ENCODE peak calls at places on chromosomes 6 and 20, in seven cellular contexts. G, O, W, N, B, I and U are unnamed samples.

GRCh38 chr6:148747145-148747492 is 289 bp downstream of the UST start:
- DNase-seq in G (no peak), O (no peak), W (peak), N (no peak), B (no peak), I (peak), U (peak)

GRCh38 chr6:29624520-29624961 is 8.4 kb downstream of the GABBR1 start:
- DNase-seq in G (no peak), O (peak), W (no peak), N (no peak), B (no peak), I (no peak), U (no peak)

GRCh38 chr6:14722001-14722567 is 523.8 kb upstream of the JARID2 start:
- DNase-seq in G (no peak), O (no peak), W (no peak), N (no peak), B (no peak), I (no peak), U (no peak)

GRCh38 chr20:59820204-59821041 is 113.0 kb downstream of the SYCP2 start:
- DNase-seq in G (no peak), O (peak), W (no peak), N (no peak), B (no peak), I (peak), U (no peak)

GRCh38 chr6:44800171-44800671 is 412.7 kb downstream of the CDC5L start:
- DNase-seq in G (no peak), O (no peak), W (peak), N (no peak), B (peak), I (no peak), U (no peak)

GRCh38 chr6:156781882-156782631 is 4.9 kb downstream of the ARID1B start:
- DNase-seq in G (no peak), O (no peak), W (peak), N (no peak), B (no peak), I (peak), U (no peak)

GRCh38 chr20:18628330-18628941 is 40.6 kb downstream of the DTD1 start:
- DNase-seq in G (no peak), O (peak), W (no peak), N (no peak), B (no peak), I (peak), U (no peak)

GRCh38 chr6:11391934-11392777 is 145.4 kb upstream of the TMEM170B start:
- DNase-seq in G (no peak), O (no peak), W (no peak), N (no peak), B (no peak), I (no peak), U (no peak)

GRCh38 chr6:106613590-106613989 is 15.7 kb downstream of the RTN4IP1 start:
- DNase-seq in G (no peak), O (no peak), W (no peak), N (no peak), B (no peak), I (no peak), U (no peak)

GRCh38 chr20:61699184-61700066 is 366.3 kb downstream of the TAF4 start:
- DNase-seq in G (no peak), O (no peak), W (no peak), N (peak), B (peak), I (no peak), U (no peak)

GRCh38 chr6:98944168-98944567 is 3.6 kb downstream of the FBXL4 start:
- DNase-seq in G (no peak), O (no peak), W (no peak), N (no peak), B (no peak), I (no peak), U (no peak)

GRCh38 chr6:35376282-35376681 is 33.9 kb downstream of the PPARD start:
- DNase-seq in G (no peak), O (no peak), W (no peak), N (no peak), B (no peak), I (no peak), U (no peak)

GRCh38 chr6:166375013-166375412 is 7.7 kb downstream of the MPC1 start:
- DNase-seq in G (no peak), O (no peak), W (peak), N (no peak), B (no peak), I (no peak), U (no peak)

GRCh38 chr20:51978081-51978501 is 175.8 kb upstream of the SALL4 start:
- DNase-seq in G (peak), O (no peak), W (no peak), N (no peak), B (no peak), I (peak), U (no peak)

GRCh38 chr6:106975699-106976032 is 1.1 kb upstream of the CD24 start:
- DNase-seq in G (no peak), O (no peak), W (peak), N (no peak), B (peak), I (peak), U (no peak)

GRCh38 chr6:167652701-167653095 is 174.0 kb upstream of the AFDN start:
- DNase-seq in G (no peak), O (peak), W (no peak), N (no peak), B (no peak), I (no peak), U (no peak)

GRCh38 chr6:18328549-18328922 is 58.6 kb upstream of the RNF144B start:
- DNase-seq in G (no peak), O (no peak), W (no peak), N (no peak), B (no peak), I (no peak), U (no peak)

GRCh38 chr20:59935457-59936185 is 2.2 kb upstream of the SYCP2 start:
- DNase-seq in G (no peak), O (no peak), W (no peak), N (no peak), B (no peak), I (no peak), U (no peak)

GRCh38 chr20:1267161-1267560 is 1.1 kb downstream of the SNPH start:
- DNase-seq in G (no peak), O (no peak), W (no peak), N (no peak), B (no peak), I (no peak), U (no peak)

GRCh38 chr6:116011520-116011919 is 49.2 kb downstream of the FRK start:
- DNase-seq in G (no peak), O (no peak), W (no peak), N (no peak), B (no peak), I (peak), U (no peak)

GRCh38 chr6:87431263-87431662 is 23.5 kb downstream of the CFAP206 start:
- DNase-seq in G (no peak), O (no peak), W (peak), N (no peak), B (no peak), I (peak), U (no peak)

GRCh38 chr6:28589234-28589951 is 63.7 kb downstream of the GPX5 start:
- DNase-seq in G (peak), O (peak), W (peak), N (no peak), B (peak), I (peak), U (no peak)

GRCh38 chr6:142440603-142441293 is 138.9 kb downstream of the ADGRG6 start:
- DNase-seq in G (no peak), O (peak), W (no peak), N (no peak), B (no peak), I (no peak), U (no peak)

GRCh38 chr6:133757330-133757729 is 131.6 kb upstream of the TCF21 start:
- DNase-seq in G (no peak), O (no peak), W (peak), N (no peak), B (peak), I (no peak), U (no peak)

GRCh38 chr6:117469356-117469755 is 13.1 kb upstream of the DCBLD1 start:
- DNase-seq in G (no peak), O (no peak), W (no peak), N (no peak), B (no peak), I (no peak), U (no peak)

GRCh38 chr6:118146584-118146983 is 239.5 kb downstream of the SLC35F1 start:
- DNase-seq in G (no peak), O (no peak), W (peak), N (no peak), B (peak), I (peak), U (no peak)

GRCh38 chr20:36315545-36316351 is 9.6 kb downstream of the DLGAP4 start:
- DNase-seq in G (no peak), O (peak), W (no peak), N (no peak), B (no peak), I (no peak), U (no peak)

GRCh38 chr20:40948352-40949267 is 80.0 kb upstream of the TOP1 start:
- DNase-seq in G (no peak), O (no peak), W (peak), N (no peak), B (peak), I (no peak), U (no peak)

GRCh38 chr6:158586652-158587051 is 26.8 kb downstream of the TMEM181 start:
- DNase-seq in G (no peak), O (no peak), W (no peak), N (no peak), B (no peak), I (no peak), U (no peak)

GRCh38 chr6:12119085-12119588 is 107.0 kb downstream of the HIVEP1 start:
- DNase-seq in G (no peak), O (no peak), W (no peak), N (no peak), B (no peak), I (no peak), U (no peak)

GRCh38 chr6:22906091-22906549 is 336.8 kb downstream of the HDGFL1 start:
- DNase-seq in G (no peak), O (no peak), W (peak), N (no peak), B (peak), I (peak), U (no peak)

GRCh38 chr20:32709528-32710121 is 33.6 kb downstream of the COMMD7 start:
- DNase-seq in G (no peak), O (no peak), W (no peak), N (no peak), B (peak), I (no peak), U (no peak)

GRCh38 chr6:15254074-15254975 is 8.5 kb downstream of the JARID2 start:
- DNase-seq in G (no peak), O (no peak), W (peak), N (no peak), B (no peak), I (peak), U (no peak)

GRCh38 chr6:53263915-53264314 is 84.8 kb downstream of the ELOVL5 start:
- DNase-seq in G (no peak), O (no peak), W (peak), N (no peak), B (peak), I (no peak), U (no peak)

GRCh38 chr6:112027942-112028674 is 25.8 kb upstream of the CCN6 start:
- DNase-seq in G (no peak), O (no peak), W (peak), N (no peak), B (peak), I (no peak), U (no peak)

DNA sequence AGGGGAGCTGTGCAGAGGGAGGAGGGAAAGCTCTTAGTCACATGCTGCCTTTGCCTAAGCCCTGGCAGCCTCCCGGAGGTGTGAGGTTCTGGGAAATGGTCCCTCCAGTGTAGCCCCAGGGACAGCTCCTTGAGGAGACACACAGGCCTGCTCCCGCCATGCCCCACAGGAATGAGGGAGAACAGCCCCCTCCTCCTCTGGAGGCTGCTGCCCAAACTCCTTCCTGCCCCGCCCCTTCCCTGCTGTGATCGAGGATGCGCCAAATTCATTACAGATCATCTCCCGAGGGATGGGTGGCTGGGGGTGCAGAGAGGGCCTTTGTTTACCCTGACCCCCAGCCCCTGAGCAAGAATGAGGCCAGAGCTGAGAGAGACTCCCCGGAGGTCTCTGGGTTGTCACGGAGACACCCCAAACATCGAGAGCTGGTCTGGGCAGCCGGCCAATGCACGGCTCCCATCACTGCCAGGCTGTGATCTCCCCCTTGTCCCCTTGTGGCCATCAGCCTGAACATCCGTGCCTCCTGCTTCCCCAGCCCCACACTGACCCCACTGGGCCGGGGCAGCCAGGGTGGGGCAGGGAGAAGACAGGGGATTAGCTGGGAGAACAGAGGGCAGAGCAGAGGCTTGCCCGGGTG is 8.4 kb downstream of the CYP21A2 start:
- DNase-seq in G (no peak), O (peak), W (peak), N (peak), B (peak), I (peak), U (no peak)
- TF ChIP-seq CTCF in G (no peak), O (peak), W (no peak), N (no peak), B (no peak), I (no peak), U (no peak)

GRCh38 chr6:84549912-84550311 is 214.5 kb downstream of the TBX18 start:
- DNase-seq in G (no peak), O (peak), W (peak), N (no peak), B (no peak), I (peak), U (no peak)
- TF ChIP-seq CTCF in G (no peak), O (peak), W (peak), N (no peak), B (peak), I (no peak), U (no peak)

GRCh38 chr6:66558189-66558588 is 851.2 kb upstream of the EYS start:
- DNase-seq in G (no peak), O (peak), W (no peak), N (no peak), B (no peak), I (no peak), U (no peak)
- TF ChIP-seq CTCF in G (peak), O (peak), W (no peak), N (no peak), B (no peak), I (no peak), U (no peak)

GRCh38 chr20:49278036-49278816 is at the start of gene ZNFX1:
- DNase-seq in G (peak), O (peak), W (peak), N (peak), B (peak), I (peak), U (peak)
- TF ChIP-seq CTCF in G (no peak), O (peak), W (no peak), N (peak), B (no peak), I (no peak), U (no peak)